ENCODE peak calls at places on chromosomes 16 and 17, in six cellular contexts. I is T follicular helper cell, Y is heart right ventricle, R is mucosa of descending colon, O is NCI-H1105 treated with DMSO at 0.1 percent for 48 hours, K is NCI-H1092. S is an unnamed sample.

GRCh38 chr17:56781944-56782737 is 51.6 kb downstream of the C17orf67 start:
- DNase-seq in R (no peak), Y (no peak), O (no peak), I (no peak), K (no peak), S (no peak)

GRCh38 chr16:84916156-84916555 is 95.2 kb downstream of the ZDHHC7 start:
- DNase-seq in R (no peak), O (no peak), Y (no peak), K (no peak), I (no peak), S (no peak)

GRCh38 chr17:17837380-17837821 is 615 bp upstream of the SREBF1 start:
- DNase-seq in R (peak; percentile 54), O (no peak), Y (peak; percentile 83), I (no peak), K (no peak), S (peak; percentile 64)

GRCh38 chr16:759110-759910 is 1.2 kb upstream of the MSLN start:
- DNase-seq in K (no peak), I (no peak), R (no peak), O (no peak), Y (no peak), S (no peak)

GRCh38 chr17:12637015-12637414 is 28.7 kb upstream of the MYOCD start:
- DNase-seq in I (no peak), K (no peak), O (no peak), R (no peak), Y (no peak), S (no peak)

GRCh38 chr17:41486809-41487530 is 2.7 kb downstream of the KRT36 start:
- DNase-seq in Y (no peak), K (no peak), O (no peak), R (peak; percentile 78), I (no peak), S (no peak)

GRCh38 chr17:61324540-61324868 is 75.1 kb upstream of the TBX2 start:
- DNase-seq in Y (no peak), O (no peak), K (no peak), I (no peak), R (no peak), S (no peak)

GRCh38 chr17:38322156-38322779 is 21.5 kb downstream of the GPR179 start:
- DNase-seq in I (peak; percentile 55), K (peak; percentile 42), R (peak; percentile 68), O (peak; percentile 34), Y (peak; percentile 33), S (peak; percentile 21)

GRCh38 chr17:78787444-78787843 is 5.4 kb upstream of the CYTH1 start:
- DNase-seq in K (no peak), R (no peak), O (no peak), Y (no peak), I (no peak), S (no peak)

GRCh38 chr17:80720624-80721577 is 176.3 kb downstream of the RPTOR start:
- DNase-seq in K (no peak), O (no peak), Y (no peak), I (peak; percentile 47), R (peak; percentile 45), S (no peak)

GRCh38 chr16:70163596-70163995 is 10.0 kb upstream of the CLEC18C start:
- DNase-seq in I (no peak), K (no peak), R (no peak), O (no peak), Y (no peak), S (no peak)

GRCh38 chr17:12256380-12256995 is 235.8 kb downstream of the MAP2K4 start:
- DNase-seq in O (peak; percentile 61), I (no peak), R (no peak), Y (peak; percentile 15), K (no peak), S (no peak)

GRCh38 chr17:47694018-47694817 is at the start of gene TBKBP1:
- DNase-seq in O (peak; percentile 26), Y (peak; percentile 52), K (peak; percentile 43), I (peak; percentile 31), R (peak; percentile 62), S (no peak)

S was measured in C1 segment of cervical spinal cord.